ENCODE peak calls at places on chromosomes 11 and 22, in ten cellular contexts. R is HEK293T, Y is NCI-H1436, W is kidney epithelial cell, T is hypothalamus, V is SK-N-DZ, X is AG04450, S is posterior cingulate gyrus, B is GF-D8, H is SK-MEL-5. N is an unnamed sample.

GRCh38 chr22:38802671-38803121 is 8.8 kb upstream of the DNAL4 start:
- DNase-seq in T (no peak), V (no peak), S (no peak), X (peak; percentile 85), Y (no peak), W (peak; percentile 86), H (peak; percentile 63), B (no peak), R (no peak), N (peak; percentile 88)

GRCh38 chr11:14520086-14520901 is at the start of gene PSMA1:
- DNase-seq in X (peak; percentile 76), T (peak; percentile 77), S (peak; percentile 92), B (peak; percentile 84), H (peak; percentile 95), R (peak; percentile 89), W (peak; percentile 86), V (peak; percentile 97), Y (peak; percentile 91), N (peak; percentile 93)

GRCh38 chr11:111512296-111513239 is at the start of gene BTG4:
- DNase-seq in Y (no peak), S (peak; percentile 11), V (no peak), X (no peak), H (no peak), R (no peak), W (no peak), T (no peak), B (no peak), N (no peak)

GRCh38 chr11:69915501-69916250 is 96.5 kb upstream of the FGF3 start:
- DNase-seq in X (no peak), V (peak; percentile 48), W (no peak), S (peak; percentile 60), H (peak; percentile 95), T (no peak), R (peak; percentile 81), Y (peak; percentile 69), B (no peak), N (peak; percentile 34)

GRCh38 chr11:15836801-15837200 is 519.5 kb downstream of the SOX6 start:
- DNase-seq in T (no peak), H (no peak), W (no peak), R (no peak), B (no peak), V (no peak), Y (no peak), S (no peak), X (no peak), N (no peak)

GRCh38 chr22:36367479-36367878 is 20.3 kb downstream of the MYH9 start:
- DNase-seq in R (no peak), X (no peak), W (no peak), V (peak; percentile 56), S (no peak), H (no peak), Y (no peak), B (no peak), T (no peak), N (no peak)

GRCh38 chr11:73366953-73367352 is 9.2 kb upstream of the RELT start:
- DNase-seq in T (no peak), R (no peak), S (no peak), Y (no peak), H (no peak), B (no peak), X (no peak), W (no peak), V (no peak), N (no peak)

GRCh38 chr11:128179049-128179448 is 408.3 kb downstream of the ETS1 start:
- DNase-seq in S (no peak), T (no peak), V (no peak), W (no peak), H (no peak), B (no peak), Y (peak; percentile 74), X (no peak), R (no peak), N (no peak)

GRCh38 chr11:15688351-15688792 is 573.6 kb downstream of the INSC start:
- DNase-seq in V (no peak), R (no peak), B (no peak), X (no peak), W (no peak), H (peak; percentile 89), S (no peak), Y (no peak), T (no peak), N (peak; percentile 94)

GRCh38 chr11:79018371-79018849 is 422.4 kb downstream of the TENM4 start:
- DNase-seq in V (peak; percentile 100), T (no peak), W (peak; percentile 34), X (peak; percentile 83), B (no peak), Y (no peak), R (no peak), H (no peak), S (no peak), N (peak; percentile 97)

GRCh38 chr11:113188433-113188834 is 125.9 kb upstream of the TTC12 start:
- DNase-seq in S (no peak), W (no peak), X (no peak), T (no peak), H (no peak), Y (no peak), B (no peak), V (no peak), R (no peak), N (no peak)

GRCh38 chr11:30889116-30889765 is 303.1 kb upstream of the MPPED2 start:
- DNase-seq in S (no peak), R (no peak), B (no peak), X (no peak), H (no peak), V (no peak), Y (no peak), T (no peak), W (peak; percentile 26), N (peak; percentile 65)

GRCh38 chr22:41096841-41097240 is 4.4 kb downstream of the EP300 start:
- DNase-seq in B (no peak), W (no peak), T (no peak), S (no peak), H (no peak), X (no peak), Y (no peak), V (no peak), R (no peak), N (no peak)

GRCh38 chr11:75355051-75355450 is 3.6 kb upstream of the ARRB1 start:
- DNase-seq in X (no peak), R (no peak), T (no peak), B (no peak), Y (no peak), H (no peak), S (no peak), W (no peak), V (no peak), N (no peak)

GRCh38 chr11:110134120-110134519 is 40.9 kb downstream of the ZC3H12C start:
- DNase-seq in W (no peak), Y (peak; percentile 82), R (no peak), S (no peak), B (no peak), X (no peak), V (no peak), T (no peak), H (no peak), N (peak; percentile 36)

GRCh38 chr11:124716596-124716995 is 23.1 kb upstream of the NRGN start:
- DNase-seq in H (no peak), X (no peak), T (no peak), Y (no peak), W (no peak), V (no peak), R (no peak), S (no peak), B (peak; percentile 48), N (peak; percentile 44)

GRCh38 chr11:57426754-57427691 is at the start of gene SLC43A3:
- DNase-seq in T (no peak), Y (peak; percentile 50), V (peak; percentile 67), H (peak; percentile 51), R (no peak), X (no peak), B (peak; percentile 86), W (peak; percentile 48), S (peak; percentile 21), N (peak; percentile 90)

N was measured in astrocyte.